ENCODE peak calls at places on chromosomes 5 and 9, in six cellular contexts. V, R, W, I, L and P are unnamed samples. For H3K9me3, the result is how much of the 10 kb centered on the place peaks cover.

GRCh38 chr9:4762889-4763521 is 22.0 kb upstream of the AK3 start:
- DNase-seq in V (no peak), R (no peak), W (no peak), I (no peak), L (peak), P (no peak)

GRCh38 chr9:97475079-97475478 is 26.4 kb upstream of the TMOD1 start:
- DNase-seq in V (no peak), R (no peak), W (no peak), I (no peak), L (no peak), P (no peak)

GRCh38 chr5:120504057-120504456 is 40.0 kb downstream of the PRR16 start:
- DNase-seq in V (no peak), R (no peak), W (no peak), I (no peak), L (no peak), P (no peak)

GRCh38 chr5:67115238-67115637 is 81.4 kb downstream of the CD180 start:
- DNase-seq in V (no peak), R (no peak), W (no peak), I (no peak), L (no peak), P (no peak)

GRCh38 chr9:82021198-82021597 is 32.6 kb downstream of the SPATA31D1 start:
- DNase-seq in V (no peak), R (no peak), W (peak), I (no peak), L (no peak), P (no peak)

GRCh38 chr5:16492398-16493175 is 27.0 kb upstream of the ZNF622 start:
- DNase-seq in V (no peak), R (no peak), W (peak), I (no peak), L (no peak), P (no peak)

GRCh38 chr9:105332471-105332870 is 88.0 kb downstream of the SLC44A1 start:
- DNase-seq in V (no peak), R (no peak), W (no peak), I (no peak), L (no peak), P (no peak)

GRCh38 chr9:95841377-95841776 is 34.1 kb upstream of the ERCC6L2 start:
- DNase-seq in V (no peak), R (no peak), W (no peak), I (no peak), L (no peak), P (no peak)

GRCh38 chr5:110258460-110258859 is 468.0 kb downstream of the TMEM232 start:
- DNase-seq in V (no peak), R (no peak), W (no peak), I (no peak), L (no peak), P (no peak)

GRCh38 chr9:120768870-120769269 is 24.3 kb downstream of the FBXW2 start:
- DNase-seq in V (no peak), R (no peak), W (no peak), I (no peak), L (no peak), P (no peak)

GRCh38 chr5:180785794-180786221 is 16.8 kb downstream of the MGAT1 start:
- DNase-seq in V (no peak), R (no peak), W (peak), I (no peak), L (no peak), P (peak)

GRCh38 chr5:157740211-157740610 is 3.3 kb upstream of the LSM11 start:
- DNase-seq in V (no peak), R (no peak), W (no peak), I (no peak), L (no peak), P (no peak)

GRCh38 chr9:129379181-129379836 is 201.2 kb upstream of the IER5L start:
- DNase-seq in V (no peak), R (no peak), W (no peak), I (no peak), L (peak), P (no peak)

GRCh38 chr5:124199902-124200301 is 546.5 kb downstream of the ZNF608 start:
- DNase-seq in V (no peak), R (no peak), W (no peak), I (no peak), L (no peak), P (no peak)

GRCh38 chr9:77954018-77954417 is 77.6 kb downstream of the GNAQ start:
- DNase-seq in V (no peak), R (no peak), W (no peak), I (no peak), L (no peak), P (no peak)

GRCh38 chr9:124242331-124243194 is 15.2 kb upstream of the NEK6 start:
- DNase-seq in V (no peak), R (no peak), W (peak), I (no peak), L (peak), P (no peak)

GRCh38 chr5:100643473-100643872 is 108.3 kb downstream of the FAM174A start:
- DNase-seq in V (no peak), R (no peak), W (no peak), I (no peak), L (no peak), P (no peak)

GRCh38 chr5:137147346-137147745 is 351.8 kb downstream of the SPOCK1 start:
- DNase-seq in V (no peak), R (no peak), W (no peak), I (no peak), L (no peak), P (no peak)

GRCh38 chr5:139809331-139809810 is 13.8 kb downstream of the PSD2 start:
- DNase-seq in V (no peak), R (no peak), W (no peak), I (no peak), L (no peak), P (no peak)

GRCh38 chr9:116480700-116481099 is 206.4 kb upstream of the TRIM32 start:
- DNase-seq in V (no peak), R (no peak), W (no peak), I (no peak), L (no peak), P (no peak)

GRCh38 chr5:180641566-180641900 is 7.9 kb downstream of the FLT4 start:
- DNase-seq in V (no peak), R (no peak), W (peak), I (no peak), L (peak), P (peak)

GRCh38 chr5:172093965-172094364 is 87.5 kb upstream of the FBXW11 start:
- DNase-seq in V (no peak), R (no peak), W (no peak), I (no peak), L (peak), P (no peak)

GRCh38 chr5:137176126-137176525 is 323.0 kb downstream of the SPOCK1 start:
- DNase-seq in V (no peak), R (no peak), W (no peak), I (no peak), L (no peak), P (no peak)

GRCh38 chr9:27425827-27426716 is 98.0 kb upstream of the IFNK start:
- DNase-seq in V (no peak), R (no peak), W (no peak), I (no peak), L (no peak), P (no peak)

GRCh38 chr5:133878236-133878555 is 90.2 kb downstream of the C5orf15 start:
- DNase-seq in V (no peak), R (no peak), W (no peak), I (no peak), L (no peak), P (no peak)

GRCh38 chr5:63960646-63961045 is 1.6 kb downstream of the HTR1A start:
- DNase-seq in V (no peak), R (no peak), W (no peak), I (no peak), L (no peak), P (no peak)

GRCh38 chr9:105191508-105192118 is 52.8 kb upstream of the SLC44A1 start:
- DNase-seq in V (no peak), R (no peak), W (no peak), I (no peak), L (no peak), P (no peak)

GRCh38 chr9:129624168-129624759 is 1.7 kb upstream of the NTMT1 start:
- DNase-seq in V (no peak), R (peak), W (peak), I (peak), L (peak), P (no peak)

GRCh38 chr5:165858118-165858517 is 2352.7 kb downstream of the MAT2B start:
- DNase-seq in V (no peak), R (no peak), W (no peak), I (no peak), L (no peak), P (no peak)

GRCh38 chr5:39543335-39543734 is 118.6 kb upstream of the DAB2 start:
- DNase-seq in V (no peak), R (no peak), W (no peak), I (no peak), L (no peak), P (peak)

GRCh38 chr5:72013741-72014703 is 93.3 kb upstream of the MAP1B start:
- DNase-seq in V (no peak), R (no peak), W (no peak), I (no peak), L (no peak), P (no peak)

GRCh38 chr9:132575811-132576210 is 6.6 kb upstream of the BARHL1 start:
- DNase-seq in V (no peak), R (no peak), W (no peak), I (no peak), L (no peak), P (no peak)

GRCh38 chr5:132751444-132751843 is 4.2 kb downstream of the CCNI2 start:
- DNase-seq in V (no peak), R (peak), W (peak), I (no peak), L (no peak), P (no peak)

GRCh38 chr5:96344678-96345612 is 88.1 kb downstream of the PCSK1 start:
- DNase-seq in V (no peak), R (no peak), W (no peak), I (no peak), L (no peak), P (peak)

GRCh38 chr9:34025062-34025461 is 23.6 kb downstream of the UBAP2 start:
- DNase-seq in V (no peak), R (no peak), W (no peak), I (no peak), L (no peak), P (no peak)

GRCh38 chr5:101404531-101404930 is 501.4 kb upstream of the ST8SIA4 start:
- DNase-seq in V (no peak), R (no peak), W (no peak), I (no peak), L (no peak), P (no peak)

DNA sequence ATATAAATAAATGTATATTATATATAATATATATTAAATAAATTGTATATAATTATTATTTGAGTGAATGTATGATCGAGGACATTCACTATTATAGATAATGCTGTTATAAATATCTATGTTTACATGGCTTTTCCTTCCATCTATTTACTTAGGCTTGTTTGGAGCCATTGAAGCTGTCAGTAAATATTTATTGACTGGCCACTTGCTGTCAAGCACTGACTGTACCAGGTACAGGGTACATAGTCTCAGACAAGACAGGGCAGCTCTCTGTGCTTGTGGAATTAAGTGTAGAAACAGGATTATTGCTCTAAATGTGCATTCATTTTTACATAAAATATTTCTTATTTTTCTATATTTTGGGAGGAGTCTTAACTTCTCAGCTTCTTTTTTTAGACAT is 16.4 kb downstream of the FAXDC2 start:
- DNase-seq in V (no peak), R (no peak), W (no peak), I (no peak), L (no peak), P (no peak)
- H3K27ac ChIP-seq in V (no peak), R (no peak), W (no peak), I (peak), L (peak), P (no peak)

DNA sequence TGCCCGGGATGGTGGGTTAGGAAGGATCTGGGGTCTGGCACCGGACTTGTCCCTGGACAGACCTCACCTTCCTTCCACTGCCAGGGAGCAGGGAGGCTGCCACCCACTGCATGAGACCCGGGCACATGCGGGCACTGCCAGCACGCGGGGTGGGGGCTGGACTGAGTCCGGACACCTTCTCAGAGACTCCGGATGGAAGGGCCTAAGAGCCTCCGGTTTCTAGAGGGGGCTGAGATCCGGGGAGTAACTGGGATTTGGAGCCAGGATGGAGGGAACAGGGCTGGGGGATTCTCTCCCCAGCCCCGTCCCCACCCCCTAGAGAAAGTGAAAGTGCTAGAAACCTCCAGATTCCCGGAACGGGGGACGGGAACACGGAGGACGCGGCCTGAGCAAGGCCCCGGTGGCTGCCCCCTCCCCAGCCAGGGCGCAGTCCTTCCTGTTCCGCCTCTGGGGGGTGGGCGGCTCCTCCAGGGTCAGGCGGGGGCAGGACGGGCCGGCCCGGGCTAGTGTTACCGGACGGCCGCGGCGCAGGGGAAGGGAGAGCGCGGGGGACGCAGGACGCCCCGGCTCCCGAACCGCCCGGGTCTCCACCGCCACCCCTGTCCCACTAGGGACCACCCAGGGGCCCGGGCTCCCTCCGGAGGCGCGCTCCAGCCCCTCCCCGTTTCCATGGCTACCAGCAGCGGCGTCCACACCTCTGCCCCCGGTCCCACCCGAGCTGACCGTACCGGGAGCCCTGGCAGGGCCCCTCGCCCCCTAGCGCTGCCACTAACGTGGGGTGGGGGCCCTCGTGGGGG is 735 bp downstream of the SLC12A7 start:
- DNase-seq in V (no peak), R (no peak), W (peak), I (peak), L (no peak), P (no peak)
- H3K9me3 ChIP-seq in V (under half), R (under half), W (under half), I (under half), L (under half), P (under half)

GRCh38 chr5:150457562-150458240 is 8.2 kb upstream of the RPS14 start:
- DNase-seq in V (no peak), R (no peak), W (no peak), I (no peak), L (no peak), P (no peak)

GRCh38 chr5:150457112-150457511 is 7.6 kb upstream of the RPS14 start:
- DNase-seq in V (no peak), R (no peak), W (no peak), I (no peak), L (no peak), P (no peak)

GRCh38 chr5:150461231-150461630 is 11.7 kb upstream of the RPS14 start:
- DNase-seq in V (no peak), R (no peak), W (no peak), I (no peak), L (no peak), P (no peak)

GRCh38 chr5:150460781-150461180 is 11.2 kb upstream of the RPS14 start:
- DNase-seq in V (no peak), R (no peak), W (no peak), I (no peak), L (no peak), P (no peak)

DNA sequence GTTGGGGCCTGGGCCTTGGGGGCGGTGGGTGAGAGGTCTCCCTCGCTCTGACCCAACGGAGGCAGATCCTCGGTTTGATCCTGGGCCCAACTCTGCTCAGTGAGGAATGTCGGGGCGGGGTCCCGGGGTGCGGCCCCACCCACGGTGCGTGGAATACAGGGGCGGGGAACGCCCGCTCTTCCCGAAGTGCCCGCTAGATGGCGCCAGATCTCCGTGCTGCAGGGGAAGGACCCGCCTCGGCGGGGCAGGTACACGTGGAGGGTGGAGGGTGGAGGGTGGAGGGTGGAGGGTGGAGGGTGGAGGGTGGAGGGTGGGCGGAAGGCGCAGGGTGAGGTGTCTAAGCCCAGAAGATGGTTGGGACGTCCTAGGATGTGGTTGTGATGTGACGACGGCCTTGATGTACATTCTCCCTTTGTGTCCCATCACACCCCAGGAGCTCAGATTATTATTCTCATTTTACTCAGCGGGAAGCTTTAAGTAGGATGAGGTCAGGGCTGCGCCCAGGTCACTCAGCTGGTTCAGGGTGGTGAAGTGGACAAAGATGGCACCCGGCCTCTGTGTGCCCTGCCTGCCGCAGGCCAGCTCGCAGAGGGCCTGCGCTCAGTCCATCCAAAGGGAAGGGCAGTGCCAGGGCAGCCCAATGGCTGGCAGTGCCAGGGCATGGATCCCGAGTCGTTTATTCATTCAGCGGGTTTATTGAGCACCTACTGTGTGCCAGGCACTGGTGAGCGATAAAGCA is 9.4 kb upstream of the RPS14 start:
- DNase-seq in V (no peak), R (peak), W (peak), I (peak), L (peak), P (peak)
- H3K4me3 ChIP-seq in V (no peak), R (no peak), W (peak), I (no peak), L (peak), P (no peak)

GRCh38 chr5:150542933-150543445 is 35.1 kb downstream of the NDST1 start:
- DNase-seq in V (no peak), R (no peak), W (no peak), I (no peak), L (no peak), P (no peak)
- H3K27ac ChIP-seq in V (no peak), R (peak), W (no peak), I (no peak), L (peak), P (no peak)

GRCh38 chr9:90772381-90772780 is 29.2 kb upstream of the SYK start:
- DNase-seq in V (no peak), R (no peak), W (no peak), I (no peak), L (no peak), P (no peak)

GRCh38 chr9:90766736-90767135 is 34.9 kb upstream of the SYK start:
- DNase-seq in V (no peak), R (no peak), W (no peak), I (no peak), L (no peak), P (no peak)

GRCh38 chr9:90770339-90770738 is 31.3 kb upstream of the SYK start:
- DNase-seq in V (no peak), R (no peak), W (no peak), I (no peak), L (no peak), P (no peak)

GRCh38 chr9:90770927-90771326 is 30.7 kb upstream of the SYK start:
- DNase-seq in V (no peak), R (no peak), W (no peak), I (no peak), L (no peak), P (no peak)

DNA sequence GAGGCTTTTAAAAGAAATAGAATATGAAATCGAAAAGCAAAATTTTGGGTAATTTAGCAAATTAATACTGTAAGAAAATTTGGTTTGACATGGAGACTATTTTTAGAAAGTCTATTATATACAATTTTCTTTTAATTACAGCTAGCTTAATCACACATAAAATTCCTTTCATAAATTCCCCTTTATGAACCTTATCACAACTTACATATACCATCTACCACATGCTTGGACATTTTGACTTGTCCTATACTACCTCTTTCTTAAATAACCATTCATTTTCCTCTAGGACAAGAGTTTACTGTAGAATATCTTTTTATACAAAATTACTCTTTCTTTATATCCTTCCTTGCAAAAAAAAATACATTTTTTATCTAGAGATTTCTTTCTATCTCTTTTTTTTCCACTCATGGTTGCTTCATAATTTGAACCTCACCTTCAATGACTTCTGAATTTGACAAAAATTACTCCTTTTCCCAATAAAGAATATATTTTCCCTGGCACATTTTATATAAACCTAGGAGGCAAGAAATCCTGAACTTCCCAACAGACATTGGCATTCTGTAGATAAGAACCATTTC is 34.0 kb upstream of the SYK start:
- DNase-seq in V (no peak), R (no peak), W (no peak), I (no peak), L (no peak), P (no peak)
- H3K9me3 ChIP-seq in V (under half), R (under half), W (under half), I (under half), L (under half), P (under half)

GRCh38 chr9:87630846-87631245 is 95.1 kb upstream of the CTSL start:
- DNase-seq in V (no peak), R (no peak), W (no peak), I (no peak), L (no peak), P (no peak)
- H3K4me3 ChIP-seq in V (no peak), R (no peak), W (no peak), I (no peak), L (no peak), P (no peak)

GRCh38 chr9:92480332-92480771 is 2.0 kb downstream of the ASPN start:
- DNase-seq in V (no peak), R (no peak), W (no peak), I (no peak), L (no peak), P (peak)
- H3K27ac ChIP-seq in V (no peak), R (peak), W (peak), I (no peak), L (peak), P (peak)

DNA sequence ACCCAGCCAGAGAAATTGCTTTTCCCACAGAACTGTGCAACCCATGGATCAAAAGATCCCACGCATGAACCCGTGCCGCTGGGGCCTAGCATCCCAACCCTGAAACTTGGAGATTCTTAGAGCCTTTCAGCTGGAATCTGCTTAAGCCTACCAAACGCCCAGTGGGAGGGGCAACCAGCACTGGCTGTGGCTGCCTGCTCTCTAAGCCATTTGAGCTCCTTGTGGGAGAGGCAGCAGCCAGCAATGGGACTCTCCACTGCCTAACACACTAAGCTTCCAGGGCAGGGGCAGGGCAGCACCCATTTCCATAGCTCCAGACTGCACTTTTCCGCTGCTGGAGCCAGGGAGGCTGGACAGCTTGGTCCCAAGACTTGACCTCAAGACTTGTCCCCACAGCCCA is 437.3 kb downstream of the MTRR start:
- DNase-seq in V (no peak), R (no peak), W (no peak), I (no peak), L (no peak), P (no peak)
- H3K9me3 ChIP-seq in V (under half), R (under half), W (under half), I (under half), L (under half), P (under half)